ENCODE peak calls at places on chromosomes 1 and 21, in five cellular contexts. One of them, this sample, is unnamed.

GRCh38 chr21:16578912-16579311 is 849.1 kb downstream of the USP25 start:
- DNase-seq in endodermal cell: no peak
- DNase-seq in AG04449: no peak
- DNase-seq in esophagus muscularis mucosa: no peak
- DNase-seq in fibroblast of the aortic adventitia: peak
- DNase-seq in this sample: peak

GRCh38 chr1:111565079-111565478 is 54.5 kb upstream of the RAP1A start:
- DNase-seq in endodermal cell: no peak
- DNase-seq in fibroblast of the aortic adventitia: peak
- DNase-seq in AG04449: peak
- DNase-seq in esophagus muscularis mucosa: peak
- DNase-seq in this sample: peak

GRCh38 chr1:203858055-203858454 is 3.3 kb upstream of the SNRPE start:
- DNase-seq in fibroblast of the aortic adventitia: peak
- DNase-seq in AG04449: peak
- DNase-seq in endodermal cell: no peak
- DNase-seq in esophagus muscularis mucosa: no peak
- DNase-seq in this sample: peak

GRCh38 chr1:79617777-79618176 is 611.2 kb upstream of the ADGRL4 start:
- DNase-seq in endodermal cell: no peak
- DNase-seq in esophagus muscularis mucosa: no peak
- DNase-seq in AG04449: no peak
- DNase-seq in fibroblast of the aortic adventitia: no peak
- DNase-seq in this sample: peak

GRCh38 chr1:203763505-203763904 is 1.5 kb upstream of the LAX1 start:
- DNase-seq in AG04449: no peak
- DNase-seq in esophagus muscularis mucosa: no peak
- DNase-seq in fibroblast of the aortic adventitia: no peak
- DNase-seq in endodermal cell: no peak
- DNase-seq in this sample: no peak

GRCh38 chr1:71582673-71583072 is 501.8 kb upstream of the ZRANB2 start:
- DNase-seq in AG04449: no peak
- DNase-seq in esophagus muscularis mucosa: no peak
- DNase-seq in fibroblast of the aortic adventitia: no peak
- DNase-seq in endodermal cell: no peak
- DNase-seq in this sample: no peak

GRCh38 chr1:169003864-169004516 is 102.5 kb upstream of the ATP1B1 start:
- DNase-seq in esophagus muscularis mucosa: no peak
- DNase-seq in fibroblast of the aortic adventitia: peak
- DNase-seq in endodermal cell: no peak
- DNase-seq in AG04449: no peak
- DNase-seq in this sample: no peak

GRCh38 chr1:25239681-25240541 is 7.3 kb downstream of the RSRP1 start:
- DNase-seq in esophagus muscularis mucosa: peak
- DNase-seq in fibroblast of the aortic adventitia: peak
- DNase-seq in AG04449: peak
- DNase-seq in endodermal cell: peak
- DNase-seq in this sample: peak

GRCh38 chr1:201937624-201938212 is 8.6 kb downstream of the LMOD1 start:
- DNase-seq in fibroblast of the aortic adventitia: peak
- DNase-seq in endodermal cell: no peak
- DNase-seq in AG04449: no peak
- DNase-seq in esophagus muscularis mucosa: no peak
- DNase-seq in this sample: peak

GRCh38 chr1:29876441-29876840 is 640.1 kb downstream of the PTPRU start:
- DNase-seq in esophagus muscularis mucosa: no peak
- DNase-seq in endodermal cell: no peak
- DNase-seq in AG04449: no peak
- DNase-seq in fibroblast of the aortic adventitia: no peak
- DNase-seq in this sample: no peak

GRCh38 chr1:157773723-157774350 is 3.1 kb downstream of the FCRL2 start:
- DNase-seq in esophagus muscularis mucosa: no peak
- DNase-seq in fibroblast of the aortic adventitia: no peak
- DNase-seq in endodermal cell: peak
- DNase-seq in AG04449: no peak
- DNase-seq in this sample: no peak

GRCh38 chr1:205438213-205439158 is 16.6 kb upstream of the LEMD1 start:
- DNase-seq in AG04449: no peak
- DNase-seq in esophagus muscularis mucosa: no peak
- DNase-seq in endodermal cell: peak
- DNase-seq in fibroblast of the aortic adventitia: peak
- DNase-seq in this sample: peak

GRCh38 chr1:98055457-98055856 is 134.6 kb upstream of the DPYD start:
- DNase-seq in endodermal cell: no peak
- DNase-seq in esophagus muscularis mucosa: no peak
- DNase-seq in fibroblast of the aortic adventitia: no peak
- DNase-seq in AG04449: no peak
- DNase-seq in this sample: no peak

GRCh38 chr1:152313970-152314369 is 11.1 kb downstream of the FLG start:
- DNase-seq in fibroblast of the aortic adventitia: no peak
- DNase-seq in esophagus muscularis mucosa: no peak
- DNase-seq in endodermal cell: no peak
- DNase-seq in AG04449: no peak
- DNase-seq in this sample: no peak

GRCh38 chr1:7500381-7501258 is 270.5 kb upstream of the VAMP3 start:
- DNase-seq in endodermal cell: no peak
- DNase-seq in esophagus muscularis mucosa: no peak
- DNase-seq in fibroblast of the aortic adventitia: no peak
- DNase-seq in AG04449: no peak
- DNase-seq in this sample: no peak

GRCh38 chr1:13797397-13797796 is 97.4 kb downstream of the PRDM2 start:
- DNase-seq in esophagus muscularis mucosa: no peak
- DNase-seq in AG04449: no peak
- DNase-seq in endodermal cell: no peak
- DNase-seq in fibroblast of the aortic adventitia: no peak
- DNase-seq in this sample: no peak

GRCh38 chr1:196115641-196116040 is 492.6 kb downstream of the KCNT2 start:
- DNase-seq in esophagus muscularis mucosa: no peak
- DNase-seq in AG04449: peak
- DNase-seq in fibroblast of the aortic adventitia: peak
- DNase-seq in endodermal cell: peak
- DNase-seq in this sample: peak

GRCh38 chr1:94095112-94095637 is 25.8 kb downstream of the ABCA4 start:
- DNase-seq in esophagus muscularis mucosa: peak
- DNase-seq in endodermal cell: peak
- DNase-seq in AG04449: peak
- DNase-seq in fibroblast of the aortic adventitia: peak
- DNase-seq in this sample: peak

GRCh38 chr1:44713321-44713781 is 17.6 kb downstream of the RNU5D-1 start:
- DNase-seq in esophagus muscularis mucosa: no peak
- DNase-seq in endodermal cell: no peak
- DNase-seq in AG04449: no peak
- DNase-seq in fibroblast of the aortic adventitia: no peak
- DNase-seq in this sample: no peak

GRCh38 chr1:209483691-209484090 is 99.8 kb upstream of the CAMK1G start:
- DNase-seq in AG04449: no peak
- DNase-seq in fibroblast of the aortic adventitia: no peak
- DNase-seq in esophagus muscularis mucosa: no peak
- DNase-seq in endodermal cell: no peak
- DNase-seq in this sample: no peak

GRCh38 chr1:29166291-29166878 is 15.3 kb downstream of the SRSF4 start:
- DNase-seq in endodermal cell: peak
- DNase-seq in AG04449: no peak
- DNase-seq in esophagus muscularis mucosa: no peak
- DNase-seq in fibroblast of the aortic adventitia: no peak
- DNase-seq in this sample: no peak

GRCh38 chr1:64212023-64212422 is 8.6 kb downstream of the UBE2U start:
- DNase-seq in esophagus muscularis mucosa: no peak
- DNase-seq in fibroblast of the aortic adventitia: peak
- DNase-seq in endodermal cell: no peak
- DNase-seq in AG04449: peak
- DNase-seq in this sample: peak

GRCh38 chr21:46437511-46437910 is 21.2 kb upstream of the DIP2A start:
- DNase-seq in esophagus muscularis mucosa: no peak
- DNase-seq in fibroblast of the aortic adventitia: no peak
- DNase-seq in endodermal cell: no peak
- DNase-seq in AG04449: no peak
- DNase-seq in this sample: no peak

GRCh38 chr1:16072616-16073484 is 601 bp downstream of the FAM131C start:
- DNase-seq in fibroblast of the aortic adventitia: no peak
- DNase-seq in AG04449: no peak
- DNase-seq in esophagus muscularis mucosa: no peak
- DNase-seq in endodermal cell: peak
- DNase-seq in this sample: no peak

GRCh38 chr1:73144321-73144720 is 862.0 kb upstream of the NEGR1 start:
- DNase-seq in esophagus muscularis mucosa: no peak
- DNase-seq in AG04449: no peak
- DNase-seq in fibroblast of the aortic adventitia: no peak
- DNase-seq in endodermal cell: no peak
- DNase-seq in this sample: no peak

GRCh38 chr21:43201491-43201890 is 32.7 kb downstream of the CRYAA start:
- DNase-seq in AG04449: no peak
- DNase-seq in fibroblast of the aortic adventitia: no peak
- DNase-seq in esophagus muscularis mucosa: no peak
- DNase-seq in endodermal cell: no peak
- DNase-seq in this sample: no peak

GRCh38 chr1:61087574-61087973 is 5.2 kb downstream of the NFIA start:
- DNase-seq in AG04449: no peak
- DNase-seq in fibroblast of the aortic adventitia: peak
- DNase-seq in esophagus muscularis mucosa: no peak
- DNase-seq in endodermal cell: no peak
- DNase-seq in this sample: no peak

GRCh38 chr1:206560021-206560716 is 52.1 kb downstream of the EIF2D start:
- DNase-seq in fibroblast of the aortic adventitia: no peak
- DNase-seq in endodermal cell: no peak
- DNase-seq in esophagus muscularis mucosa: no peak
- DNase-seq in AG04449: no peak
- DNase-seq in this sample: peak

DNA sequence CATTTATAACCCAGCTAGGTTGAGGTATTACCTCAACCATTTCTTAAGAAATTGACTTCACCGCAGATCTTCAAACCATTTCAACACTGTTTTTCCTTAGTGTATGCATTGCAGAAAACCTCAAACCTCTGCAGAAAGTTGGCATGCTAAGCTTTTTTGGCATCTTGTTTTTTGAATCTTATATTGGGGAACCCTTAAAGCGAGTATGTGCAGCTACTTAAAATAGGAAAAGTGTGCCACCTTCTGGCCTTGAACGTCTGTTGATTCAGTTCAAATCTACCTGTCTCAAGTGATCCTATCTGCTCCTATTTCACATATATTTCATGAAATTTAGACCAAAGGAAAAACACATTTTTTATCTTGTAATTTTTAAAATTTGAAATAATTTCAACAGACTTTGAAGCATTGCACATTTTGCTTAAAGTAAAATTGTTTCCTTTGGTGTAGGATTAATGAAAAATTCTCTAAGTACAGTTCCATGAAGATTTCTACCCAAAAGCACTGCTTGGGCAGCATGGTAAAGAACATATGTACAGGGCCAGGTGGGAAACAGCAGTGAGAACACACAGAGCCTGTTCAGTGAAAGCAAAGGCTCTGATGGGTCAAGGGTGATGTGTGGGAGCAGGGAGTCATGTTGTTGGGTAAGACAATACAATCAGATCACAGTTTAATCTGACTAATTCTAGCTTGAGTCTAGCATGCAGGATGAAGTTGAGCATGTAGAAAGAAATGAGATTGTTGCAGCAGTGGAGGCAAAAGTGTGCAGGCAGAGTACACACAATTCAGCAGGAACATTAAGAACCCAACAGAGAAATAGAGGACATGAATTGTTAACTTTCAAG is 17.2 kb downstream of the HENMT1 start:
- DNase-seq in AG04449: peak
- DNase-seq in endodermal cell: peak
- DNase-seq in fibroblast of the aortic adventitia: peak
- DNase-seq in esophagus muscularis mucosa: no peak
- DNase-seq in this sample: peak
- H3K4me3 ChIP-seq in AG04449: no peak
- H3K4me3 ChIP-seq in endodermal cell: no peak
- H3K4me3 ChIP-seq in fibroblast of the aortic adventitia: no peak
- H3K4me3 ChIP-seq in esophagus muscularis mucosa: no peak
- H3K4me3 ChIP-seq in this sample: no peak

DNA sequence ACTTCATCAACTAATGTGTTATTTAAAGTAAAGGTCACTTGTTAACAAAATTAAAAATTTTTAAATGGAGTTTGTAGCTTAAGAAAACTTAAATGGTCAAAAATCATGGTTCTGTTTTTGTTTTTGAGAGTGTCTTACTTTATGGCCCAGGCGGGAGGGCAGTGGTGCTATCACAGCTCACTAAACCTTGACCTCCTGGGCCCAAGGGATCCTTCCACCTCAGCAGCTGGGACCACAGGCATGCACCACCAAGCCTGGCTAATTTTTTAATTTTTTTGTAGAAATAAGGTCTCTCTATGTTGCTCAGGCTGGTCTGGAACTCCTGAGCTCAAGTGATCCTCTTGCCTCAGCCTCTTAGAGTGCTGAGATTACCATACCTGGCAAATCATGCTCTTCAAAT is 111.4 kb downstream of the MAST2 start:
- DNase-seq in esophagus muscularis mucosa: no peak
- DNase-seq in endodermal cell: no peak
- DNase-seq in fibroblast of the aortic adventitia: no peak
- DNase-seq in AG04449: no peak
- DNase-seq in this sample: no peak
- H3K4me3 ChIP-seq in esophagus muscularis mucosa: no peak
- H3K4me3 ChIP-seq in endodermal cell: no peak
- H3K4me3 ChIP-seq in fibroblast of the aortic adventitia: no peak
- H3K4me3 ChIP-seq in AG04449: no peak
- H3K4me3 ChIP-seq in this sample: no peak

GRCh38 chr1:163085041-163085903 is 16.1 kb downstream of the RGS4 start:
- DNase-seq in esophagus muscularis mucosa: no peak
- DNase-seq in endodermal cell: no peak
- DNase-seq in AG04449: no peak
- DNase-seq in fibroblast of the aortic adventitia: peak
- DNase-seq in this sample: peak

GRCh38 chr1:163085904-163086268 is 16.7 kb downstream of the RGS4 start:
- DNase-seq in AG04449: no peak
- DNase-seq in esophagus muscularis mucosa: no peak
- DNase-seq in endodermal cell: no peak
- DNase-seq in fibroblast of the aortic adventitia: peak
- DNase-seq in this sample: no peak

GRCh38 chr1:163083690-163084089 is 14.5 kb downstream of the RGS4 start:
- DNase-seq in endodermal cell: no peak
- DNase-seq in AG04449: no peak
- DNase-seq in fibroblast of the aortic adventitia: no peak
- DNase-seq in esophagus muscularis mucosa: no peak
- DNase-seq in this sample: peak

GRCh38 chr1:163084330-163084729 is 15.2 kb downstream of the RGS4 start:
- DNase-seq in fibroblast of the aortic adventitia: peak
- DNase-seq in endodermal cell: no peak
- DNase-seq in esophagus muscularis mucosa: no peak
- DNase-seq in AG04449: no peak
- DNase-seq in this sample: no peak

DNA sequence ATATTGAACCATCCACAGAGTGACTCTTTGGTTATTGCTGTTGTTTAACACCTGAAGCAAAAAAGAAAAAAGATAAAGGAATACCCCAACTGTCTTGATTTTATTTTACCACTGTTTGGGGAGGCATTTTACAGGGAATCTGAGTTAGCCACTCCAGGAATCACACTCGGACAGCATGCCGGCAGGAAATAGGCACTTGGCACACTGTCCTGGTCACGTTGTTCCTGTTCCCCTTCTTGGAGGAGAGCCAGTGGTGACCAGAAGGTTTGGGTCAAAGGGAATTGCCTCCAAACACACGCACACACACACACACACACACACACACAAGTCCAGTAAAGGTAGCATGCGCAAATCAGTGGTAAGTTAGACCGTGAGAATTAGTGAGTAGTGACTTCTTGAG is 13.8 kb downstream of the RGS4 start:
- DNase-seq in fibroblast of the aortic adventitia: no peak
- DNase-seq in endodermal cell: no peak
- DNase-seq in esophagus muscularis mucosa: no peak
- DNase-seq in AG04449: no peak
- DNase-seq in this sample: peak
- H3K4me3 ChIP-seq in fibroblast of the aortic adventitia: no peak
- H3K4me3 ChIP-seq in endodermal cell: no peak
- H3K4me3 ChIP-seq in esophagus muscularis mucosa: no peak
- H3K4me3 ChIP-seq in AG04449: no peak
- H3K4me3 ChIP-seq in this sample: no peak

GRCh38 chr1:42381424-42381673 is 757 bp downstream of the RIMKLA start:
- DNase-seq in AG04449: no peak
- DNase-seq in fibroblast of the aortic adventitia: no peak
- DNase-seq in endodermal cell: no peak
- DNase-seq in esophagus muscularis mucosa: no peak
- DNase-seq in this sample: no peak
- H3K4me3 ChIP-seq in AG04449: no peak
- H3K4me3 ChIP-seq in fibroblast of the aortic adventitia: no peak
- H3K4me3 ChIP-seq in endodermal cell: peak
- H3K4me3 ChIP-seq in esophagus muscularis mucosa: peak
- H3K4me3 ChIP-seq in this sample: no peak

This sample was measured in choroid plexus epithelial cell.